ENCODE peak calls at places on chromosomes 7 and 10, in five cellular contexts. One of them, this sample, is unnamed.

GRCh38 chr10:105793071-105793470 is 1152.0 kb downstream of the SORCS3 start:
- DNase-seq in H9: no peak
- DNase-seq in MV-4-11: no peak
- DNase-seq in epithelial cell of esophagus: peak
- DNase-seq in hypothalamus: no peak
- DNase-seq in this sample: no peak

GRCh38 chr10:132681858-132682755 is 103.8 kb downstream of the NKX6-2 start:
- DNase-seq in H9: peak
- DNase-seq in hypothalamus: no peak
- DNase-seq in MV-4-11: no peak
- DNase-seq in epithelial cell of esophagus: no peak
- DNase-seq in this sample: no peak

GRCh38 chr10:44952779-44953231 is 6.8 kb upstream of the RASSF4 start:
- DNase-seq in hypothalamus: no peak
- DNase-seq in MV-4-11: no peak
- DNase-seq in H9: peak
- DNase-seq in epithelial cell of esophagus: no peak
- DNase-seq in this sample: no peak

GRCh38 chr10:51507476-51507875 is 191.9 kb downstream of the CSTF2T start:
- DNase-seq in hypothalamus: no peak
- DNase-seq in H9: no peak
- DNase-seq in epithelial cell of esophagus: no peak
- DNase-seq in MV-4-11: no peak
- DNase-seq in this sample: no peak

GRCh38 chr7:134089446-134089845 is 37.7 kb upstream of the LRGUK start:
- DNase-seq in hypothalamus: no peak
- DNase-seq in MV-4-11: no peak
- DNase-seq in epithelial cell of esophagus: no peak
- DNase-seq in H9: no peak
- DNase-seq in this sample: peak

GRCh38 chr10:28560617-28561016 is 27.7 kb downstream of the WAC start:
- DNase-seq in H9: no peak
- DNase-seq in epithelial cell of esophagus: no peak
- DNase-seq in MV-4-11: no peak
- DNase-seq in hypothalamus: no peak
- DNase-seq in this sample: no peak

GRCh38 chr10:102492983-102493382 is 9.5 kb downstream of the ACTR1A start:
- DNase-seq in H9: no peak
- DNase-seq in epithelial cell of esophagus: peak
- DNase-seq in hypothalamus: no peak
- DNase-seq in MV-4-11: no peak
- DNase-seq in this sample: no peak

GRCh38 chr7:80097756-80098155 is 36.9 kb upstream of the GNAI1 start:
- DNase-seq in MV-4-11: no peak
- DNase-seq in hypothalamus: no peak
- DNase-seq in H9: no peak
- DNase-seq in epithelial cell of esophagus: peak
- DNase-seq in this sample: no peak

GRCh38 chr7:45028138-45028919 is 28.3 kb downstream of the CCM2 start:
- DNase-seq in MV-4-11: peak
- DNase-seq in epithelial cell of esophagus: no peak
- DNase-seq in H9: no peak
- DNase-seq in hypothalamus: no peak
- DNase-seq in this sample: peak

GRCh38 chr7:56157238-56157790 is 41.1 kb upstream of the NUPR2 start:
- DNase-seq in epithelial cell of esophagus: no peak
- DNase-seq in MV-4-11: no peak
- DNase-seq in hypothalamus: no peak
- DNase-seq in H9: no peak
- DNase-seq in this sample: no peak

GRCh38 chr10:74924251-74924954 is 98.0 kb downstream of the KAT6B start:
- DNase-seq in H9: no peak
- DNase-seq in hypothalamus: no peak
- DNase-seq in MV-4-11: peak
- DNase-seq in epithelial cell of esophagus: peak
- DNase-seq in this sample: no peak